ENCODE peak calls at places on chromosome 21, in five cellular contexts. Z is heart right ventricle, V is pancreas, L is fibroblast of the aortic adventitia, F is choroid plexus epithelial cell. X is an unnamed sample.

GRCh38 chr21:29939859-29940245 is at the start of gene GRIK1:
- DNase-seq in F (peak; percentile 10), Z (no peak), V (peak; percentile 23), L (no peak), X (no peak)

GRCh38 chr21:45022736-45023135 is 51.6 kb upstream of the ADARB1 start:
- DNase-seq in L (no peak), V (no peak), Z (no peak), F (no peak), X (no peak)

GRCh38 chr21:45910548-45911221 is 70.9 kb upstream of the COL6A1 start:
- DNase-seq in V (peak; percentile 57), Z (no peak), F (no peak), L (no peak), X (no peak)

GRCh38 chr21:46667735-46668380 is 32.4 kb downstream of the PRMT2 start:
- DNase-seq in V (no peak), L (peak; percentile 31), F (peak; percentile 73), Z (no peak), X (no peak)

GRCh38 chr21:30689822-30690221 is 28.8 kb downstream of the KRTAP21-3 start:
- DNase-seq in V (no peak), F (no peak), L (no peak), Z (no peak), X (no peak)

GRCh38 chr21:24829397-24829796 is 777.9 kb downstream of the MRPL39 start:
- DNase-seq in V (no peak), L (no peak), F (no peak), Z (no peak), X (no peak)

GRCh38 chr21:41403331-41403730 is 22.7 kb upstream of the MX1 start:
- DNase-seq in Z (no peak), V (no peak), L (no peak), F (no peak), X (no peak)

GRCh38 chr21:33111577-33111976 is 41.6 kb downstream of the OLIG1 start:
- DNase-seq in F (no peak), V (no peak), Z (no peak), L (no peak), X (no peak)

GRCh38 chr21:37563641-37564340 is 197.2 kb downstream of the DYRK1A start:
- DNase-seq in Z (peak; percentile 93), L (peak; percentile 88), F (peak; percentile 96), V (peak; percentile 97), X (peak; percentile 90)

GRCh38 chr21:34703566-34703965 is 34.8 kb downstream of the CLIC6 start:
- DNase-seq in Z (no peak), L (no peak), F (no peak), V (no peak), X (no peak)

GRCh38 chr21:38766987-38767722 is 38.6 kb upstream of the ETS2 start:
- DNase-seq in L (no peak), Z (no peak), V (no peak), F (no peak), X (no peak)

GRCh38 chr21:38942617-38943245 is 137.0 kb downstream of the ETS2 start:
- DNase-seq in F (no peak), Z (no peak), V (no peak), L (no peak), X (no peak)

GRCh38 chr21:37829447-37829846 is 86.8 kb downstream of the KCNJ6 start:
- DNase-seq in F (no peak), V (no peak), L (peak; percentile 7), Z (no peak), X (peak; percentile 35)

GRCh38 chr21:28336299-28336698 is 656.4 kb downstream of the LTN1 start:
- DNase-seq in V (no peak), F (peak; percentile 88), L (peak; percentile 98), Z (no peak), X (peak; percentile 92)

GRCh38 chr21:16195896-16196443 is 466.2 kb downstream of the USP25 start:
- DNase-seq in L (peak; percentile 42), F (peak; percentile 40), Z (no peak), V (no peak), X (no peak)

GRCh38 chr21:45094412-45094811 is 20.0 kb downstream of the ADARB1 start:
- DNase-seq in V (no peak), Z (no peak), L (no peak), F (no peak), X (no peak)

GRCh38 chr21:29080454-29080930 is 7.0 kb upstream of the CCT8 start:
- DNase-seq in L (no peak), V (no peak), F (peak; percentile 31), Z (no peak), X (no peak)

GRCh38 chr21:34367320-34367935 is 3.6 kb downstream of the KCNE2 start:
- DNase-seq in L (peak; percentile 88), Z (no peak), V (no peak), F (peak; percentile 86), X (peak; percentile 92)

GRCh38 chr21:32520885-32521735 is 64.2 kb downstream of the TCP10L start:
- DNase-seq in L (peak; percentile 99), F (peak; percentile 98), Z (peak; percentile 91), V (peak; percentile 78), X (peak; percentile 94)

GRCh38 chr21:46063227-46063626 is 34.7 kb upstream of the COL6A2 start:
- DNase-seq in Z (no peak), F (peak; percentile 42), V (no peak), L (no peak), X (no peak)

GRCh38 chr21:41289431-41289830 is 27.2 kb upstream of the FAM3B start:
- DNase-seq in F (peak; percentile 13), L (no peak), Z (no peak), V (no peak), X (no peak)

GRCh38 chr21:30340714-30341573 is 3.5 kb upstream of the KRTAP27-1 start:
- DNase-seq in Z (no peak), V (peak; percentile 17), F (peak; percentile 72), L (peak; percentile 22), X (peak; percentile 0)

GRCh38 chr21:46128983-46129571 is 26.3 kb downstream of the FTCD start:
- DNase-seq in F (no peak), V (peak; percentile 59), Z (peak; percentile 25), L (no peak), X (no peak)

GRCh38 chr21:34560021-34560420 is 48.0 kb upstream of the KCNE1 start:
- DNase-seq in L (no peak), F (no peak), Z (no peak), V (no peak), X (no peak)

GRCh38 chr21:25493722-25494121 is 113.6 kb downstream of the MRPL39 start:
- DNase-seq in L (no peak), Z (no peak), V (no peak), F (no peak), X (no peak)

GRCh38 chr21:16983425-16983824 is 529.4 kb upstream of the CXADR start:
- DNase-seq in V (no peak), Z (no peak), F (no peak), L (no peak), X (no peak)

GRCh38 chr21:41970751-41971653 is 17.2 kb upstream of the C2CD2 start:
- DNase-seq in V (no peak), Z (no peak), L (no peak), F (no peak), X (no peak)

GRCh38 chr21:46498335-46499050 is 39.8 kb downstream of the DIP2A start:
- DNase-seq in L (no peak), V (peak; percentile 62), F (peak; percentile 12), Z (no peak), X (peak; percentile 28)

GRCh38 chr21:37266515-37267221 is 466 bp downstream of the VPS26C start:
- DNase-seq in L (peak; percentile 33), F (peak; percentile 51), Z (peak; percentile 53), V (peak; percentile 88), X (peak; percentile 11)

GRCh38 chr21:40719615-40720014 is 127.3 kb downstream of the DSCAM start:
- DNase-seq in F (no peak), V (no peak), Z (no peak), L (no peak), X (no peak)

GRCh38 chr21:46355161-46356004 is 31.4 kb downstream of the PCNT start:
- DNase-seq in V (no peak), F (no peak), Z (no peak), L (no peak), X (no peak)

GRCh38 chr21:32994305-32994704 is 31.4 kb upstream of the OLIG2 start:
- DNase-seq in Z (no peak), F (peak; percentile 52), V (no peak), L (peak; percentile 46), X (peak; percentile 21)

GRCh38 chr21:31630062-31630711 is 29.3 kb upstream of the SOD1 start:
- DNase-seq in F (peak; percentile 97), L (peak; percentile 82), Z (no peak), V (no peak), X (peak; percentile 85)

GRCh38 chr21:16870116-16870515 is 642.7 kb upstream of the CXADR start:
- DNase-seq in Z (no peak), L (peak; percentile 13), V (no peak), F (peak; percentile 68), X (no peak)

GRCh38 chr21:39715804-39716397 is 29.1 kb upstream of the IGSF5 start:
- DNase-seq in V (no peak), F (peak; percentile 64), Z (peak; percentile 16), L (peak; percentile 55), X (peak; percentile 9)

GRCh38 chr21:14815001-14815400 is 249.8 kb downstream of the NRIP1 start:
- DNase-seq in F (no peak), Z (no peak), L (no peak), V (no peak), X (no peak)
- TF ChIP-seq CTCF in F (no peak), Z (no peak), L (no peak), V (no peak), X (no peak)

GRCh38 chr21:43323244-43324005 is 103.5 kb downstream of the SIK1 start:
- DNase-seq in Z (peak; percentile 81), V (peak; percentile 95), L (no peak), F (no peak), X (no peak)
- TF ChIP-seq CTCF in Z (no peak), V (no peak), L (no peak), F (no peak), X (no peak)

GRCh38 chr21:21003701-21004100 is 5.5 kb downstream of the NCAM2 start:
- DNase-seq in V (no peak), Z (no peak), F (peak; percentile 69), L (peak; percentile 64), X (peak; percentile 47)
- TF ChIP-seq CTCF in V (no peak), Z (peak; percentile 47), F (peak; percentile 66), L (peak; percentile 32), X (peak; percentile 86)

GRCh38 chr21:44011123-44011773 is 861 bp upstream of the TRAPPC10 start:
- DNase-seq in Z (no peak), L (no peak), F (no peak), V (no peak), X (no peak)

GRCh38 chr21:44011774-44012473 is at the start of gene TRAPPC10:
- DNase-seq in Z (peak; percentile 88), F (peak; percentile 93), L (peak; percentile 73), V (peak; percentile 93), X (peak; percentile 72)

GRCh38 chr21:44013380-44014088 is 1.4 kb downstream of the TRAPPC10 start:
- DNase-seq in L (peak; percentile 14), F (peak; percentile 48), V (no peak), Z (no peak), X (no peak)

GRCh38 chr21:44010429-44010828 is 1.7 kb upstream of the TRAPPC10 start:
- DNase-seq in L (no peak), V (no peak), F (peak; percentile 71), Z (no peak), X (no peak)

GRCh38 chr21:44012474-44013379 is 618 bp downstream of the TRAPPC10 start:
- DNase-seq in Z (peak; percentile 73), F (peak; percentile 42), V (peak; percentile 76), L (peak; percentile 23), X (no peak)
- TF ChIP-seq CTCF in Z (peak; percentile 44), F (no peak), V (no peak), L (no peak), X (peak; percentile 40)